ENCODE peak calls at places on chromosomes 4 and X, in eight cellular contexts. One of them, this sample, is unnamed.

GRCh38 chr4:109816082-109816442 is 500 bp downstream of the GAR1 start:
- DNase-seq in uterus: no peak
- DNase-seq in psoas muscle: no peak
- DNase-seq in lower leg skin: peak
- DNase-seq in lower lobe of right lung: no peak
- DNase-seq in lung: no peak
- DNase-seq in SK-N-SH: no peak
- DNase-seq in kidney epithelial cell: no peak
- DNase-seq in this sample: no peak

GRCh38 chrX:259692-260355 is 21.4 kb upstream of the PLCXD1 start:
- DNase-seq in uterus: no peak
- DNase-seq in psoas muscle: no peak
- DNase-seq in lower leg skin: peak
- DNase-seq in lower lobe of right lung: peak
- DNase-seq in lung: no peak
- DNase-seq in SK-N-SH: no peak
- DNase-seq in kidney epithelial cell: no peak
- DNase-seq in this sample: no peak

GRCh38 chr4:40651280-40651679 is 21.6 kb upstream of the RBM47 start:
- DNase-seq in uterus: no peak
- DNase-seq in psoas muscle: no peak
- DNase-seq in lower leg skin: no peak
- DNase-seq in lower lobe of right lung: no peak
- DNase-seq in lung: no peak
- DNase-seq in SK-N-SH: no peak
- DNase-seq in kidney epithelial cell: no peak
- DNase-seq in this sample: no peak

GRCh38 chr4:76533314-76533713 is 98.3 kb downstream of the SHROOM3 start:
- DNase-seq in uterus: no peak
- DNase-seq in psoas muscle: no peak
- DNase-seq in lower leg skin: no peak
- DNase-seq in lower lobe of right lung: no peak
- DNase-seq in lung: no peak
- DNase-seq in SK-N-SH: no peak
- DNase-seq in kidney epithelial cell: no peak
- DNase-seq in this sample: no peak

GRCh38 chr4:188396037-188396436 is 256.8 kb downstream of the TRIML1 start:
- DNase-seq in uterus: no peak
- DNase-seq in psoas muscle: no peak
- DNase-seq in lower leg skin: no peak
- DNase-seq in lower lobe of right lung: no peak
- DNase-seq in lung: no peak
- DNase-seq in SK-N-SH: no peak
- DNase-seq in kidney epithelial cell: no peak
- DNase-seq in this sample: no peak

GRCh38 chr4:55757356-55758024 is 62.1 kb upstream of the EXOC1L start:
- DNase-seq in uterus: no peak
- DNase-seq in psoas muscle: no peak
- DNase-seq in lower leg skin: no peak
- DNase-seq in lower lobe of right lung: no peak
- DNase-seq in lung: no peak
- DNase-seq in SK-N-SH: no peak
- DNase-seq in kidney epithelial cell: no peak
- DNase-seq in this sample: no peak

GRCh38 chr4:66693694-66694093 is 851.6 kb downstream of the CENPC start:
- DNase-seq in uterus: no peak
- DNase-seq in psoas muscle: no peak
- DNase-seq in lower leg skin: no peak
- DNase-seq in lower lobe of right lung: no peak
- DNase-seq in lung: no peak
- DNase-seq in SK-N-SH: no peak
- DNase-seq in kidney epithelial cell: no peak
- DNase-seq in this sample: no peak

GRCh38 chr4:54390670-54391069 is 161.6 kb downstream of the PDGFRA start:
- DNase-seq in uterus: no peak
- DNase-seq in psoas muscle: no peak
- DNase-seq in lower leg skin: no peak
- DNase-seq in lower lobe of right lung: peak
- DNase-seq in lung: peak
- DNase-seq in SK-N-SH: no peak
- DNase-seq in kidney epithelial cell: no peak
- DNase-seq in this sample: no peak

GRCh38 chrX:103157511-103158316 is 57.2 kb upstream of the BEX4 start:
- DNase-seq in uterus: no peak
- DNase-seq in psoas muscle: no peak
- DNase-seq in lower leg skin: no peak
- DNase-seq in lower lobe of right lung: no peak
- DNase-seq in lung: no peak
- DNase-seq in SK-N-SH: peak
- DNase-seq in kidney epithelial cell: no peak
- DNase-seq in this sample: peak

GRCh38 chr4:145012841-145013240 is 85.2 kb downstream of the ANAPC10 start:
- DNase-seq in uterus: no peak
- DNase-seq in psoas muscle: no peak
- DNase-seq in lower leg skin: no peak
- DNase-seq in lower lobe of right lung: no peak
- DNase-seq in lung: no peak
- DNase-seq in SK-N-SH: no peak
- DNase-seq in kidney epithelial cell: peak
- DNase-seq in this sample: peak

GRCh38 chrX:50003927-50004326 is 81.5 kb downstream of the CLCN5 start:
- DNase-seq in uterus: no peak
- DNase-seq in psoas muscle: no peak
- DNase-seq in lower leg skin: no peak
- DNase-seq in lower lobe of right lung: no peak
- DNase-seq in lung: no peak
- DNase-seq in SK-N-SH: no peak
- DNase-seq in kidney epithelial cell: no peak
- DNase-seq in this sample: no peak

GRCh38 chrX:17854521-17854920 is 6.6 kb downstream of the RAI2 start:
- DNase-seq in uterus: no peak
- DNase-seq in psoas muscle: no peak
- DNase-seq in lower leg skin: no peak
- DNase-seq in lower lobe of right lung: no peak
- DNase-seq in lung: no peak
- DNase-seq in SK-N-SH: no peak
- DNase-seq in kidney epithelial cell: no peak
- DNase-seq in this sample: no peak

DNA sequence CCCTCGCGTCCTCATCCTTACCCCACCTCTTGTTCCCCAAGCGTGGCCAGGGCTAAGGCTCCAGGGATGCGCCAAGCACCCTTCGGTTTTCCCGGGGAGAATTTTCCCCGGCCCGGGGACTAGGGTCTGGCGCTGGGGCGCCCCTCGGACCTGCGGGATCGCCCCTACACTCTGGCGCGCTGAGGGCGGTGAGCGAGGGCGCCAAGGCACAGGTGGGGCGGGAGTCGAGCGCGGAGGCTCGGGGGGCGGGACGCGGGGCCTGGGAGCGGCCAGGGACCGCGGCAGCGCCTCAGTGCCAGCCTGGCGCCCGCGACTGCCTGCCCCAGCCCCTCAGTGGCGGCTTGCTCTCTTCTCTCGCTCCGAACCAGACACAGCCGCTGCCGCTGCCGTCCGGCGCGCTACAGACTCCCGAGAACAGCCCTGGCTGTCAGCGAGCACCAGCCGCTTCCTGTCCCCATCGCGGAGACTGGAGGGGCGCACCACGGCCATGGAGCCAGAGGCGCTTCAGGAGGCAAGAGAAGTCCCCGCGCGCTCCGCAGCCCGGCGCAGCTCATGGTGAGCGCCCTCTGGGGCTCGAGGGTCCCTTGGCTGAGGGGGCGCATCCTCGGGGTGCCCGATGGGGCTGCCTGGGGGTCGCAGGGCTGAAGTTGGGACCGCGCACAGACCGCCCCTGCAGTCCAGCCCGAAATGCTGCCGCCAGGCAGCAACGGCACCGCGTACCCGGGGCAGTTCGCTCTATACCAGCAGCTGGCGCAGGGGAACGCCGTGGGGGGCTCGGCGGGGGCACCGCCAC is at the start of gene DRD5:
- DNase-seq in uterus: no peak
- DNase-seq in psoas muscle: no peak
- DNase-seq in lower leg skin: no peak
- DNase-seq in lower lobe of right lung: no peak
- DNase-seq in lung: no peak
- DNase-seq in SK-N-SH: peak
- DNase-seq in kidney epithelial cell: no peak
- DNase-seq in this sample: no peak
- H3K4me3 ChIP-seq in uterus: no peak
- H3K4me3 ChIP-seq in psoas muscle: no peak
- H3K4me3 ChIP-seq in lower leg skin: no peak
- H3K4me3 ChIP-seq in lower lobe of right lung: no peak
- H3K4me3 ChIP-seq in lung: no peak
- H3K4me3 ChIP-seq in SK-N-SH: no peak
- H3K4me3 ChIP-seq in kidney epithelial cell: no peak
- H3K4me3 ChIP-seq in this sample: no peak

DNA sequence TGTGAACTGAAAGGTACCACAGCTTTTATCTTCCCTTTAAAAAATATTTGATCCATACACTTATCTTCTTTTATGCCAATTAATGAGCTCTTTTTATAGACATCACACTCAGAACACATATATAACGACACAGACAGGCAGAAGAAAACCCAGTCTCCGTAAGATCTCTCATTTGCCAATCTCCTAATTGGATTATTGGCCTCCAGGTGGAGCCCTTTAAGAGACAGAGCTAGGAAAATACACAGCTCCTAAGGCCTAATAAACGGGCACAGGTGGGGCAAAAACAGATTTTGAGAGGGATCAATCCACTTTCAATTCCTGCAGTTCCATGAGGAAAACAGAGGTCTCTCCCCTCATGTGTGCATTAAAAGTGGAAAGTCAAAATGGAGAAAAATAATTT is 1495.4 kb downstream of the RPA4 start:
- DNase-seq in uterus: no peak
- DNase-seq in psoas muscle: no peak
- DNase-seq in lower leg skin: no peak
- DNase-seq in lower lobe of right lung: no peak
- DNase-seq in lung: no peak
- DNase-seq in SK-N-SH: no peak
- DNase-seq in kidney epithelial cell: no peak
- DNase-seq in this sample: no peak
- TF ChIP-seq CTCF in uterus: no peak
- TF ChIP-seq CTCF in psoas muscle: no peak
- TF ChIP-seq CTCF in lower leg skin: no peak
- TF ChIP-seq CTCF in lower lobe of right lung: no peak
- TF ChIP-seq CTCF in lung: no peak
- TF ChIP-seq CTCF in SK-N-SH: peak
- TF ChIP-seq CTCF in kidney epithelial cell: no peak
- TF ChIP-seq CTCF in this sample: no peak

GRCh38 chrX:40735318-40736169 is at the start of gene MED14:
- DNase-seq in uterus: peak
- DNase-seq in psoas muscle: peak
- DNase-seq in lower leg skin: peak
- DNase-seq in lower lobe of right lung: peak
- DNase-seq in lung: peak
- DNase-seq in SK-N-SH: peak
- DNase-seq in kidney epithelial cell: peak
- DNase-seq in this sample: peak
- H3K4me3 ChIP-seq in uterus: peak
- H3K4me3 ChIP-seq in psoas muscle: peak
- H3K4me3 ChIP-seq in lower leg skin: peak
- H3K4me3 ChIP-seq in lower lobe of right lung: peak
- H3K4me3 ChIP-seq in lung: peak
- H3K4me3 ChIP-seq in SK-N-SH: peak
- H3K4me3 ChIP-seq in kidney epithelial cell: peak
- H3K4me3 ChIP-seq in this sample: peak

DNA sequence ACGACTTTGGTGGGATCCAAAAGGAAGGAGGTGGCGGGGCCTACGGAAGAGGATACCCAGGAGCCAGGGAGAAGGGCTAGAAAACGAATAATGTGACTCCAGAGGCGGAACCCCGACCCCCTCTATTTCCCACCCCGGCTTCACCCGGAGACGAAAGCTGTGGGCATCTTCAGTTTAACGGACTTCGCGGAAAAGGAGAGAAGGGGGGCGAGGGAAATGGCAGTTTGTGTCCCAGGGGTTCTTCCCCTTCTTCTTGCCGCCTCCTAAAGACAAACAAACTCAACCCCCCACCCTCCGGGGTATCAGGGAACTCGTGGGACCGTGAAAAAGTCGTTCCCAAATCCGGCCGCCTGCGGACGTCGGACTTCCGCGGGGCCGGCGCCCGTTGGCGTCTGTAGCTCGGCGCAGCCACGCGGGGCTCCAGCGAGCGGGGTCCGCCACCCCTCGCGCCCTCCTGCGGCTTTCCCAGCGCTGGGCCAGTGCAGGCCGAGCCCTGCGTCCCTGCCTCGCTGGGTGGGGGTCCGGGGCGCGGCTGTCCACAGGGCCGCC is 3.6 kb upstream of the LEF1 start:
- DNase-seq in uterus: no peak
- DNase-seq in psoas muscle: no peak
- DNase-seq in lower leg skin: no peak
- DNase-seq in lower lobe of right lung: no peak
- DNase-seq in lung: no peak
- DNase-seq in SK-N-SH: peak
- DNase-seq in kidney epithelial cell: no peak
- DNase-seq in this sample: no peak
- TF ChIP-seq CTCF in uterus: no peak
- TF ChIP-seq CTCF in psoas muscle: no peak
- TF ChIP-seq CTCF in lower leg skin: no peak
- TF ChIP-seq CTCF in lower lobe of right lung: peak
- TF ChIP-seq CTCF in lung: no peak
- TF ChIP-seq CTCF in SK-N-SH: no peak
- TF ChIP-seq CTCF in kidney epithelial cell: no peak
- TF ChIP-seq CTCF in this sample: no peak